ENCODE peak calls at places on chromosomes 7 and 10, in nine cellular contexts. C is choroid plexus epithelial cell, Q is AG04449, H is pancreas, W is brain microvascular endothelial cell, O is A549, N is upper lobe of right lung, B is lower leg skin, G is uterus. V is an unnamed sample.

GRCh38 chr10:99394761-99395386 is 35.5 kb downstream of the GOT1 start:
- DNase-seq in C (no peak), Q (no peak), H (no peak), W (no peak), O (no peak), N (no peak), B (no peak), G (no peak), V (no peak)

GRCh38 chr7:55964802-55965470 is 551 bp downstream of the NIPSNAP2 start:
- DNase-seq in C (peak), Q (no peak), H (peak), W (peak), O (peak), N (peak), B (peak), G (peak), V (no peak)

GRCh38 chr10:117486606-117487005 is 55.9 kb upstream of the EMX2 start:
- DNase-seq in C (no peak), Q (no peak), H (no peak), W (no peak), O (no peak), N (no peak), B (no peak), G (no peak), V (no peak)

GRCh38 chr7:37259381-37259821 is 189.3 kb downstream of the ELMO1 start:
- DNase-seq in C (no peak), Q (no peak), H (no peak), W (no peak), O (no peak), N (no peak), B (no peak), G (no peak), V (no peak)

GRCh38 chr7:101939136-101939695 is 121.8 kb downstream of the CUX1 start:
- DNase-seq in C (no peak), Q (no peak), H (no peak), W (no peak), O (peak), N (peak), B (no peak), G (no peak), V (no peak)

GRCh38 chr10:2970190-2970823 is 97.0 kb upstream of the PFKP start:
- DNase-seq in C (no peak), Q (no peak), H (no peak), W (no peak), O (no peak), N (no peak), B (no peak), G (no peak), V (no peak)

GRCh38 chr7:14834456-14834855 is 68.1 kb downstream of the DGKB start:
- DNase-seq in C (peak), Q (no peak), H (no peak), W (peak), O (no peak), N (no peak), B (no peak), G (no peak), V (no peak)

GRCh38 chr10:31345886-31346285 is 26.9 kb downstream of the ZEB1 start:
- DNase-seq in C (no peak), Q (no peak), H (no peak), W (no peak), O (no peak), N (no peak), B (no peak), G (no peak), V (no peak)

GRCh38 chr10:3477683-3478082 is 305.1 kb upstream of the PITRM1 start:
- DNase-seq in C (peak), Q (no peak), H (no peak), W (peak), O (peak), N (no peak), B (no peak), G (no peak), V (no peak)

GRCh38 chr10:70265032-70265689 is 18.6 kb downstream of the NPFFR1 start:
- DNase-seq in C (peak), Q (no peak), H (no peak), W (no peak), O (peak), N (no peak), B (no peak), G (no peak), V (no peak)

GRCh38 chr7:121485457-121486243 is 89.5 kb upstream of the FAM3C start:
- DNase-seq in C (no peak), Q (no peak), H (no peak), W (no peak), O (no peak), N (no peak), B (no peak), G (peak), V (no peak)

DNA sequence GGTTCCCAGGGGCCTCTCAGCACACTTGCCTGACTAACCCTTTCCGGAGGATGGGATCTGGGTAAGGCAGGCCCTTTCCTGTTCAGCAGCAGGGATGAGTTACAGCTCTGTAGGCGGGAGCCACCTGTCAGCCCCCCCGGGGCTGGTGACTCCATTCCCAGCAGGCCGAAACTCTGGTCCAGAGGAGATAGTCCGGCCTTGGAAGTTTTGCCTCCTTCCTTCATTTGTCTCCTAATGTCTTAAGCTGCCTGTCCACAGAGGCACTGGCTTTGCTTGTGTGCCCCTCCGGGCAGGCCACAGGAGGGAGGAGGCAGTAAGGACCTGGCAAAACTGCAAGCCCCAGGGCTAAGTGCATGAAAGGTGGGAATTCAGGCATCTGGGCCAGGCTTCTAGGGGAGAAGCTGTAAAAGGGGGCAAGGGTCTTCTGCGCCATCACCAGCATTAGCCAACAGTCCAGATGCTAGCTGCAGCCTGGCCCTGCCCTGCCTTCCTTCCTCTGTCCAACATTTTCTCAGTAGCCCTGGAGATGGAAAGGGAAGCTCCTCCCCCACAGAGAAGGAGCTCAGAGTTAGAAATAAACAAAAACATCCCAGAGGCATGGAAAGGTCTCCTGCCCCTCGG is 1.2 kb downstream of the ADIRF start:
- DNase-seq in C (no peak), Q (no peak), H (no peak), W (no peak), O (no peak), N (no peak), B (no peak), G (peak), V (no peak)
- H3K4me3 ChIP-seq in C (no peak), Q (peak), H (peak), W (no peak), O (no peak), N (peak), B (peak), G (peak), V (peak)

GRCh38 chr7:75776295-75776971 is 4.4 kb upstream of the CCL26 start:
- DNase-seq in C (peak), Q (peak), H (no peak), W (peak), O (peak), N (no peak), B (no peak), G (no peak), V (peak)
- TF ChIP-seq CTCF in C (no peak), Q (no peak), H (no peak), W (no peak), O (no peak), N (no peak), B (no peak), G (no peak), V (no peak)

DNA sequence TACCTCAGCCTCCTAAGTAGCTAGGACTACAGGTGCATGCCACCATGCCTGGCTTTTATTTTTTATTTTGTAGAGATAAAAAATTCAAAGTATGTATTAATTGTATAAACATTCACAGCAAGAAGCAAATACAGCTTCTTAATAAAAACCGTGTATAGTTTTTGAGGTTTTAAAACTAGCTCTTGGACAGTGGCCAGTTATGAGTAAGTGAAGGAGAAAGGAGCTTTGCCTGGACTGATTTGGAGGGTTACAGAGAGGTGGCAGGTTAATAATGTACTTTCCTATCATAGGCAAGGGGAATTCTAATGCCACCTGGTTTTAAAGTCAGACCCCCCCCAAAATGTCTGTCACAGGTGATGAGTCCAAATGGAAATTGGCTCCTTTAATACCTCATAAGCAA is 43.4 kb downstream of the ZNRF2 start:
- DNase-seq in C (peak), Q (no peak), H (no peak), W (peak), O (no peak), N (no peak), B (no peak), G (no peak), V (no peak)
- H3K4me3 ChIP-seq in C (no peak), Q (no peak), H (no peak), W (no peak), O (no peak), N (no peak), B (no peak), G (no peak), V (no peak)

DNA sequence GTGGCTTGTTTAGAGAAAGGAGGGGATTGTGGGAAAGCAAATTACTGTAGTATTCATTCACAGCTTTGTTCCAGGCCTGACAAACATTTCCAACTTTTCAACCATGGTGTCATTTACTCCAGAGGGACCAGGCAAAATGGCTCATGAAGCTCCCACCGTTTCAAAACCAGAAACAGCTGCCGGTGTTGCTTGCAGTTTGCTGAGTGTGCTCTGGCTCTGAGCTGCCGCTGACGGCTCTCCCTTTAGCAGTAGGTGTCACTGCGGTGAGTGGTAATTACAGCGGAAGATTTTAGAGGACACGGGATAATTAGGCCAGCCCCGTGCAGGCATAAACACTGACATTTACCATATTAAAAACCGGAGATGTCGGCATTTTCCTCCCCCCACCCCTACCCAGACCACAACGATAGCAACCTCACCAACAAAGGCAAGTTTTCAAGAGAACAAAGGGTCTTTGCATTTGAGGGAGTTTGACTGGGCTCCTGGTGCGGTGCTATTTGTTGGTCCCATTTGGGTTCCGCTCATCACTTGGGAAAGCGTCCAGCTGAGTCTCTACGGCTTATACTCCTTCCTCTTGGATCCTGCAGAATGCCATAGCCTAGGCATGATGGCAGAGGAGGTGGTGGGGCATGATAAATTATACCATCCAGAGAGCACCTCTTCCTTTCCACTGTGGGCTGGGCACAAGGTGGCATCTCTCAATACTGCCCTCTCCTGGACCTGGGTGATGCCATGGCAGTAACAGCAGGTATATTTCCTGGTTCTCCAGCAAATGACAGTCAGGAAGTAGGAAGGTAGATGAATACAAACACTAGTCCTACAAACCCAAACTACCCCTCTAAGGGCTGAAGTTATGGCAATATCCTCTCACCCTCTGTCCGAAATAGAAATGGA is 1005.2 kb downstream of the KCNMA1 start:
- DNase-seq in C (peak), Q (no peak), H (no peak), W (no peak), O (peak), N (no peak), B (no peak), G (no peak), V (no peak)
- TF ChIP-seq CTCF in C (peak), Q (peak), H (peak), W (peak), O (peak), N (peak), B (no peak), G (no peak), V (peak)

DNA sequence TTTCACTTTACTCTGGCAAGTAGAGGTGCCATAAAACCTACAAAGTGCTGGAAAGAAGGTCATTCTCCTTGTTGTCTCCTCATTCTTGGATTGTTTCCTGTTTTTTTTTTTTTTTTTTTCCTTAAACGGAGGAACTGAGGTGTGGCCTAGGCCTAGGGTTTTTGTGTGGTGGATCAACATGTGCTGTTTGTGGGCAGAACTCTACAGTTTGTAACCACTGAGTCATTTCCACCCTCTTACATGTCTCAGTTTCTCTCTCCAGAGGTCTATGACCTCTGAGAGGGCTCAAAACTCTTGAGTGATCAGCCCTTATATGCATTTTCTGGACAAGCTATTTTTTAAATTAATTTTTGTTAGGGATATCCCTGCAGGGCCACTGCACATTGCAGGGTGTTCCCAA is 296.0 kb downstream of the PPP1R3A start:
- DNase-seq in C (no peak), Q (no peak), H (no peak), W (no peak), O (no peak), N (no peak), B (no peak), G (no peak), V (no peak)
- H3K4me3 ChIP-seq in C (no peak), Q (no peak), H (no peak), W (no peak), O (no peak), N (no peak), B (no peak), G (no peak), V (no peak)

GRCh38 chr10:98331888-98332287 is 63.9 kb upstream of the LOXL4 start:
- DNase-seq in C (no peak), Q (no peak), H (no peak), W (no peak), O (peak), N (no peak), B (no peak), G (no peak), V (no peak)
- TF ChIP-seq CTCF in C (peak), Q (no peak), H (peak), W (peak), O (peak), N (peak), B (no peak), G (no peak), V (peak)

GRCh38 chr10:75399461-75400162 is 2.0 kb downstream of the ZNF503 start:
- DNase-seq in C (peak), Q (peak), H (peak), W (peak), O (peak), N (peak), B (peak), G (peak), V (no peak)

GRCh38 chr10:75397571-75397921 is 4.0 kb downstream of the ZNF503 start:
- DNase-seq in C (no peak), Q (no peak), H (no peak), W (no peak), O (no peak), N (no peak), B (no peak), G (peak), V (no peak)

GRCh38 chr10:75398238-75398629 is 3.3 kb downstream of the ZNF503 start:
- DNase-seq in C (no peak), Q (no peak), H (no peak), W (no peak), O (no peak), N (no peak), B (no peak), G (no peak), V (no peak)

GRCh38 chr10:75400163-75400768 is 1.3 kb downstream of the ZNF503 start:
- DNase-seq in C (peak), Q (no peak), H (peak), W (no peak), O (no peak), N (no peak), B (no peak), G (no peak), V (no peak)

DNA sequence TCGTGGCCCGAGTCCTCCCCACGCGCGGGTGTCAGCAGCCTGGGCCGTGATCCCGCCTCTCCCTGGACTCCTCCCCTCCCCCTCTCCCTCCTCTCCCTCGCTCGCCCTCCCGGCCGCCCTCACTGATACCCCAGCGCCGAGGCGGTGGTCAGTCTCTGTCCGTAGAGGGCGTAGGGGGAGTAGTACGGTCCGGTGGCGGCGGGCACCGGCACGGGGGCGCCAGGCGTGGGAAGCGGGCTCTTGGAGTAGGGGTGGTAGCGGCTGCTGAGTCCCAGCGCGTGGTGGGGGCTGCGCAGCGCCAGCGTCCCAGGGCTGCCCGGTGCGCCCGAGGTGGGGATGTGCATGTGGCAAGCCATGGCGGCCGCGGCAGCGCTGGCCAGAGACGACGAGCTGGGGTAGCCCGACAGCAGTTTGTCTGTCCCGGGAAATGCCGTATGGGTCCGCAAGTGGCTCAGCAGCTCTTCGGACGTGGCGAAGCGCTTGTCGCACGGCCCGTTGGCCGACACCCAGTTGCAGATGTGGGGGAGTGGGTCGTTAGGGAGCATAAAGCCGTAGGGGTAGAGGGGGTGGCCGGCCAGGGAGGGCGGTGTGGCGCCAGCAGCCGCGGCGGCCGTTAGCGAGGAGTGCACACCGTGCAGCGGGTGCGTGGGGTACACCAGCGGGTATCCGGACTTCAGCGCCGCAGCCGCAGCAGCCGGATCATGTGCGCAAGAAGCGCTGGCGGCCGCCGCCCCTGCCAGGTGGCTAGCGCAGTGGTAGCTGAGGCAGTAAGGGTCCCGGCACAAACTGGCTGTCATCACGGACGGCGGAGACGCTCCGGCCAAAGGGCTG is 2.7 kb downstream of the ZNF503 start:
- DNase-seq in C (no peak), Q (no peak), H (peak), W (no peak), O (no peak), N (peak), B (no peak), G (peak), V (no peak)
- H3K4me3 ChIP-seq in C (peak), Q (peak), H (peak), W (peak), O (no peak), N (peak), B (no peak), G (peak), V (peak)

GRCh38 chr10:128267581-128267980 is 141.4 kb upstream of the MKI67 start:
- DNase-seq in C (no peak), Q (no peak), H (no peak), W (no peak), O (no peak), N (no peak), B (no peak), G (no peak), V (no peak)

GRCh38 chr10:128268015-128268722 is 141.9 kb upstream of the MKI67 start:
- DNase-seq in C (peak), Q (no peak), H (no peak), W (peak), O (peak), N (no peak), B (no peak), G (no peak), V (no peak)

GRCh38 chr10:128265596-128265995 is 139.4 kb upstream of the MKI67 start:
- DNase-seq in C (no peak), Q (no peak), H (no peak), W (no peak), O (no peak), N (no peak), B (no peak), G (no peak), V (no peak)

DNA sequence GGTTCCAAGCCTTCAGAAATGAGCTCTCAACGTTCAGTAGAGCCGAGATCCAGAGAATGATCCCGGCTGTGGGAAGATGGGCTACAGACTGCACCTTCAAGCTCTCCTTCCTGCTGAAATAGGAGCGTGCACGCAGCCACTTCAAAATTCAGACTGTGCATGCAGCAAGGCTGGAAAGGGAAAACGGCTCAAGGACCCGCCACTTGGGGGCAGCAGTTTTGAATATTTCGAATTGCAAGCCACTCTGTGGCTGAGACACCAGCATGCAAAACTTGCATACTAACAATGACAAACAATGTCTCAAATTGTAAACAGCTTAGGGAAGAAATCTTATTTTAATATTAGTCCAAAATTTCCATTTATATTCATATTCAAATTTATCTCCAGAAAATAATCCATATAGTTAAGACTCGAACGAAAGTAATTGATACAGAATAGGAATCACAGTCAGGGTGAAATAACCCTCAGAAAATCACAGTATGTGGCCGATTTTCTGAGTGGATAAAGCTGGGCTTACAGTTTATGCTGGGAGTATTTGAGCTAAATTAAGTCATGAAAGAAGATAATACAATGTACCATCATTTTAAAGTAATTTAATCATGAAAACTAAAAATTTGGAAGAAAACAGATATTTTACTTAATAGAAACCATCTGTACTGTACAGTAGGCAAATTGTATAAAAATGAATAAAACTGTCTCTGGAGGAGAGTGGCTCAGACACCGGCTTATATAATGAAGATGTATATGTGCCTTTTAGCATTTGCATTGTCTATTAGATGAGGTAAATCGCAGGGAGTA is 137.9 kb upstream of the MKI67 start:
- DNase-seq in C (peak), Q (no peak), H (no peak), W (peak), O (peak), N (peak), B (peak), G (peak), V (no peak)
- TF ChIP-seq CTCF in C (peak), Q (peak), H (peak), W (peak), O (peak), N (peak), B (no peak), G (peak), V (peak)